ENCODE peak calls at places on chromosomes 5 and 9, in nine cellular contexts. R is cardiac muscle cell, U is breast epithelium, Q is uterus, N is AG10803, G is omental fat pad, I is lower leg skin, O is A673, D is AG09309. A is an unnamed sample.

GRCh38 chr9:33287087-33287490 is 3.2 kb upstream of the NFX1 start:
- DNase-seq in R (peak; percentile 79), U (no peak), Q (peak; percentile 37), N (peak; percentile 78), G (no peak), I (no peak), O (peak; percentile 82), D (peak; percentile 27), A (peak; percentile 79)

GRCh38 chr9:75892168-75892901 is 1.9 kb downstream of the PCSK5 start:
- DNase-seq in R (peak; percentile 36), U (no peak), Q (peak; percentile 40), N (no peak), G (no peak), I (peak; percentile 86), O (no peak), D (no peak), A (no peak)

GRCh38 chr5:6243706-6244105 is 134.6 kb downstream of the MED10 start:
- DNase-seq in R (no peak), U (no peak), Q (no peak), N (no peak), G (no peak), I (peak; percentile 50), O (no peak), D (no peak), A (no peak)

GRCh38 chr9:128043467-128043868 is 23.7 kb downstream of the NAIF1 start:
- DNase-seq in R (no peak), U (no peak), Q (no peak), N (no peak), G (no peak), I (no peak), O (no peak), D (no peak), A (no peak)

GRCh38 chr5:68661237-68661636 is 432.6 kb upstream of the SLC30A5 start:
- DNase-seq in R (peak; percentile 54), U (no peak), Q (no peak), N (peak; percentile 26), G (no peak), I (no peak), O (peak; percentile 66), D (no peak), A (peak; percentile 17)

GRCh38 chr5:173412566-173412965 is 84.4 kb upstream of the STC2 start:
- DNase-seq in R (peak; percentile 17), U (no peak), Q (no peak), N (no peak), G (no peak), I (no peak), O (no peak), D (no peak), A (no peak)

GRCh38 chr5:151630088-151630487 is 39.0 kb upstream of the FAT2 start:
- DNase-seq in R (no peak), U (no peak), Q (no peak), N (no peak), G (no peak), I (no peak), O (no peak), D (no peak), A (no peak)

GRCh38 chr9:27437652-27438373 is 86.3 kb upstream of the IFNK start:
- DNase-seq in R (no peak), U (no peak), Q (no peak), N (peak; percentile 60), G (no peak), I (no peak), O (no peak), D (no peak), A (no peak)

GRCh38 chr5:171366645-171367044 is 21.0 kb upstream of the NPM1 start:
- DNase-seq in R (no peak), U (no peak), Q (no peak), N (no peak), G (no peak), I (no peak), O (no peak), D (no peak), A (no peak)

GRCh38 chr5:171363846-171364245 is 23.8 kb upstream of the NPM1 start:
- DNase-seq in R (no peak), U (no peak), Q (no peak), N (no peak), G (no peak), I (no peak), O (no peak), D (no peak), A (no peak)

GRCh38 chr5:171367424-171368370 is 20.0 kb upstream of the NPM1 start:
- DNase-seq in R (peak; percentile 79), U (no peak), Q (no peak), N (peak; percentile 64), G (no peak), I (no peak), O (no peak), D (peak; percentile 44), A (no peak)

GRCh38 chr5:171369056-171369455 is 18.6 kb upstream of the NPM1 start:
- DNase-seq in R (no peak), U (no peak), Q (no peak), N (no peak), G (no peak), I (no peak), O (no peak), D (no peak), A (no peak)

DNA sequence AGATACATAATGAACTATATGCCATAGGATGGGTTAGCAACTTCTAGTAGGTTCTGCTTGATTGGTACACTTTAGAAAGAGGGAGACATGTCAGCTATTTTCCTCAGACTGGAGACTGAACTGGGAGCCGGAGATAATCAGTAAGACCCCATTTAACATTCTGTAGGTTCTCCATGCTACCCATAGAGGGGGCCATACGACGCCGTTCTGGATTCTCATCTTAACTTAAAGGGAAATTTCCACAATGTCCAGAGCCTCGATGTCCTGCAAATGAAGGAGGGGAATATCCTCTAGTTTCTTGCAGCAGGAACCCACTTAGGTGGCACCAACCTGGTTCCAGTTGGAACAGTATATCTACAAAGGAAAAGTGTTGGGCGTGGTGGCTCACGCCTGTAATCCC is 22.3 kb upstream of the NPM1 start:
- DNase-seq in R (peak; percentile 36), U (no peak), Q (no peak), N (no peak), G (no peak), I (no peak), O (peak; percentile 40), D (no peak), A (no peak)
- TF ChIP-seq CTCF in R (peak; percentile 51), U (no peak), Q (no peak), N (peak; percentile 39), G (no peak), I (no peak), O (peak; percentile 59), D (peak; percentile 38), A (no peak)

GRCh38 chr9:136743639-136744211 is 985 bp upstream of the LCN10 start:
- DNase-seq in R (no peak), U (no peak), Q (no peak), N (no peak), G (no peak), I (no peak), O (no peak), D (no peak), A (no peak)

GRCh38 chr9:136741885-136742568 is 713 bp downstream of the LCN10 start:
- DNase-seq in R (no peak), U (no peak), Q (peak; percentile 46), N (no peak), G (no peak), I (no peak), O (no peak), D (no peak), A (no peak)

GRCh38 chr9:136744747-136745146 is 2.0 kb upstream of the LCN10 start:
- DNase-seq in R (no peak), U (no peak), Q (no peak), N (no peak), G (no peak), I (no peak), O (no peak), D (no peak), A (no peak)

GRCh38 chr9:136740971-136741884 is 1.5 kb downstream of the LCN10 start:
- DNase-seq in R (peak; percentile 48), U (no peak), Q (no peak), N (no peak), G (no peak), I (no peak), O (no peak), D (no peak), A (no peak)

GRCh38 chr9:136742640-136743391 is at the start of gene LCN10:
- DNase-seq in R (no peak), U (no peak), Q (no peak), N (no peak), G (no peak), I (no peak), O (no peak), D (no peak), A (no peak)
- TF ChIP-seq CTCF in R (peak; percentile 46), U (no peak), Q (no peak), N (peak; percentile 25), G (no peak), I (no peak), O (no peak), D (peak; percentile 47), A (peak; percentile 64)

GRCh38 chr5:142358648-142359047 is 33.8 kb upstream of the SPRY4 start:
- DNase-seq in R (no peak), U (no peak), Q (no peak), N (no peak), G (no peak), I (no peak), O (no peak), D (no peak), A (no peak)

GRCh38 chr5:142363619-142363963 is 38.8 kb upstream of the SPRY4 start:
- DNase-seq in R (no peak), U (no peak), Q (no peak), N (no peak), G (no peak), I (peak; percentile 42), O (no peak), D (no peak), A (no peak)

GRCh38 chr5:142360051-142360498 is 35.3 kb upstream of the SPRY4 start:
- DNase-seq in R (no peak), U (no peak), Q (no peak), N (no peak), G (no peak), I (no peak), O (no peak), D (no peak), A (no peak)

GRCh38 chr5:142358121-142358520 is 33.3 kb upstream of the SPRY4 start:
- DNase-seq in R (no peak), U (no peak), Q (no peak), N (no peak), G (no peak), I (no peak), O (no peak), D (no peak), A (no peak)

DNA sequence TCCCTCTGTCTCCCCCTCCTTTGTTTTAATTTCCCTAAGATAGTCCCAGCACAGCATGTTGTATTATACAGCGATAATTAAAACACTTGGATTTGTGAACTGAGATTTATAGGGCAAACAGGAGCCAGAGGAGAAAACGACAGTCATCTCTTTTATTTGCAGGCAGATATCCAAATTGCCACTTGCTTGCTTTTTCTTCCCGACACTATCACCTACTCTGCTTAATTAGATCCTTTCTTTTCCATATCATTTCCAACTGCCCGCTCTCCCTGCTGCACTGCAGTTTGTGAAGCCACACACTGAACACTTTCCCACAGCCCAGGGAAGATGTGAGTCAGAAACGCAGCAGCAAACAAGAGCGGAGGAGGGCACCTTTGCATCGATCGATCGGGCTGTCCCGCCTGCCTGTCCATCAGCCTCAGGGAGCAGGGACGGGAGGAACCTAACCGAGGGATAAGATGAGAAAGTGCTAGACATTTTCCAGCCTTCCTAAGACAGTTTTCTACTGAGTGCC is 35.8 kb upstream of the SPRY4 start:
- DNase-seq in R (peak; percentile 57), U (no peak), Q (no peak), N (peak; percentile 38), G (no peak), I (no peak), O (peak; percentile 47), D (no peak), A (peak; percentile 48)
- TF ChIP-seq CTCF in R (no peak), U (no peak), Q (no peak), N (no peak), G (no peak), I (no peak), O (no peak), D (no peak), A (no peak)

GRCh38 chr5:78922879-78923621 is 62.1 kb downstream of the ARSB start:
- DNase-seq in R (no peak), U (no peak), Q (no peak), N (no peak), G (no peak), I (no peak), O (no peak), D (no peak), A (no peak)
- TF ChIP-seq CTCF in R (no peak), U (no peak), Q (no peak), N (no peak), G (no peak), I (no peak), O (no peak), D (no peak), A (no peak)

A was measured in RWPE1.